ENCODE peak calls at places on chromosomes 6 and 20, in nine cellular contexts. One of them, this sample, is unnamed.

GRCh38 chr20:1310506-1311190 is 18.3 kb downstream of the SDCBP2 start:
- DNase-seq in neural progenitor cell: no peak
- DNase-seq in fibroblast of lung: no peak
- DNase-seq in endodermal cell: no peak
- DNase-seq in PC-9: no peak
- DNase-seq in IMR-90: no peak
- DNase-seq in tibial artery: no peak
- DNase-seq in brain microvascular endothelial cell: no peak
- DNase-seq in cardiac fibroblast: no peak
- DNase-seq in this sample: no peak

GRCh38 chr20:44976698-44977097 is 10.4 kb downstream of the STK4 start:
- DNase-seq in IMR-90: no peak
- DNase-seq in fibroblast of lung: no peak
- DNase-seq in brain microvascular endothelial cell: no peak
- DNase-seq in tibial artery: no peak
- DNase-seq in neural progenitor cell: no peak
- DNase-seq in cardiac fibroblast: no peak
- DNase-seq in endodermal cell: no peak
- DNase-seq in PC-9: no peak
- DNase-seq in this sample: no peak

GRCh38 chr6:159826004-159826403 is 25.9 kb downstream of the PNLDC1 start:
- DNase-seq in neural progenitor cell: no peak
- DNase-seq in endodermal cell: no peak
- DNase-seq in IMR-90: no peak
- DNase-seq in brain microvascular endothelial cell: no peak
- DNase-seq in PC-9: no peak
- DNase-seq in tibial artery: peak; percentile 17
- DNase-seq in fibroblast of lung: no peak
- DNase-seq in cardiac fibroblast: no peak
- DNase-seq in this sample: no peak

GRCh38 chr20:9241232-9241692 is 172.4 kb downstream of the PLCB4 start:
- DNase-seq in tibial artery: no peak
- DNase-seq in IMR-90: peak; percentile 54
- DNase-seq in cardiac fibroblast: peak; percentile 64
- DNase-seq in fibroblast of lung: peak; percentile 97
- DNase-seq in neural progenitor cell: no peak
- DNase-seq in brain microvascular endothelial cell: peak; percentile 32
- DNase-seq in endodermal cell: no peak
- DNase-seq in PC-9: peak; percentile 42
- DNase-seq in this sample: peak; percentile 62

GRCh38 chr6:43246301-43247114 is 3.2 kb downstream of the TTBK1 start:
- DNase-seq in brain microvascular endothelial cell: no peak
- DNase-seq in tibial artery: peak; percentile 76
- DNase-seq in fibroblast of lung: no peak
- DNase-seq in neural progenitor cell: peak; percentile 92
- DNase-seq in IMR-90: no peak
- DNase-seq in endodermal cell: peak; percentile 96
- DNase-seq in PC-9: peak; percentile 68
- DNase-seq in cardiac fibroblast: no peak
- DNase-seq in this sample: no peak

GRCh38 chr6:110875548-110876169 is 1.1 kb downstream of the AMD1 start:
- DNase-seq in cardiac fibroblast: no peak
- DNase-seq in fibroblast of lung: peak; percentile 37
- DNase-seq in IMR-90: no peak
- DNase-seq in tibial artery: peak; percentile 79
- DNase-seq in PC-9: peak; percentile 66
- DNase-seq in endodermal cell: peak; percentile 77
- DNase-seq in neural progenitor cell: peak; percentile 75
- DNase-seq in brain microvascular endothelial cell: no peak
- DNase-seq in this sample: peak; percentile 74

GRCh38 chr6:34049395-34050342 is 96.2 kb downstream of the GRM4 start:
- DNase-seq in neural progenitor cell: no peak
- DNase-seq in endodermal cell: no peak
- DNase-seq in cardiac fibroblast: no peak
- DNase-seq in fibroblast of lung: no peak
- DNase-seq in brain microvascular endothelial cell: no peak
- DNase-seq in IMR-90: no peak
- DNase-seq in tibial artery: no peak
- DNase-seq in PC-9: no peak
- DNase-seq in this sample: no peak

GRCh38 chr6:28585335-28585734 is 59.7 kb downstream of the GPX5 start:
- DNase-seq in fibroblast of lung: peak; percentile 67
- DNase-seq in tibial artery: no peak
- DNase-seq in brain microvascular endothelial cell: peak; percentile 77
- DNase-seq in neural progenitor cell: no peak
- DNase-seq in cardiac fibroblast: peak; percentile 81
- DNase-seq in endodermal cell: no peak
- DNase-seq in IMR-90: peak; percentile 76
- DNase-seq in PC-9: no peak
- DNase-seq in this sample: peak; percentile 47

GRCh38 chr6:27359231-27359630 is 29.3 kb upstream of the ZNF391 start:
- DNase-seq in PC-9: no peak
- DNase-seq in IMR-90: no peak
- DNase-seq in fibroblast of lung: no peak
- DNase-seq in neural progenitor cell: no peak
- DNase-seq in endodermal cell: no peak
- DNase-seq in brain microvascular endothelial cell: no peak
- DNase-seq in tibial artery: no peak
- DNase-seq in cardiac fibroblast: no peak
- DNase-seq in this sample: no peak

GRCh38 chr6:138293428-138293827 is 75.1 kb upstream of the PBOV1 start:
- DNase-seq in tibial artery: no peak
- DNase-seq in endodermal cell: no peak
- DNase-seq in neural progenitor cell: no peak
- DNase-seq in cardiac fibroblast: no peak
- DNase-seq in PC-9: no peak
- DNase-seq in IMR-90: no peak
- DNase-seq in brain microvascular endothelial cell: no peak
- DNase-seq in fibroblast of lung: peak; percentile 59
- DNase-seq in this sample: peak; percentile 53

DNA sequence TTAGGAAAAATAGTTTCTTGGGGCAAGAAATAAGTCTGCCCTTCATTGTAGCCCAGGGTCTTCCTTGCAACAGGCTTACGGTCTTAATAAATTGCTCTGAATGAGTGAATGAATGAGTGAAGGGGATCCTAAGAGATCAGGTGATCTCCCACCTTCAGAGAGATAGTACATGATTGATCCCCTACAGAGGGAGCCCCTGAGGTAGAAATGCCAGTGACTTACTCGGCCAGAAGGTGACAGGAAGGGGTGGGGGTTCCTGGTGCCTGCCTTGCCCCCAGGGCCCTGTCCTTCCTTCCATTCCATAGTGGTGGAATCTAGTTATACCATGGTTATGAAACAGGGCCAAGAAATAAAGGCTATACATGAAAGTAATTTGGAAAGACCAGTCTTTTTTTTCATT is 215.3 kb upstream of the SSTR4 start:
- DNase-seq in cardiac fibroblast: no peak
- DNase-seq in IMR-90: no peak
- DNase-seq in PC-9: no peak
- DNase-seq in brain microvascular endothelial cell: no peak
- DNase-seq in neural progenitor cell: no peak
- DNase-seq in tibial artery: no peak
- DNase-seq in fibroblast of lung: no peak
- DNase-seq in endodermal cell: no peak
- DNase-seq in this sample: no peak
- TF ChIP-seq CTCF in cardiac fibroblast: no peak
- TF ChIP-seq CTCF in IMR-90: no peak
- TF ChIP-seq CTCF in PC-9: no peak
- TF ChIP-seq CTCF in brain microvascular endothelial cell: no peak
- TF ChIP-seq CTCF in neural progenitor cell: no peak
- TF ChIP-seq CTCF in tibial artery: no peak
- TF ChIP-seq CTCF in fibroblast of lung: no peak
- TF ChIP-seq CTCF in endodermal cell: peak; percentile 52
- TF ChIP-seq CTCF in this sample: no peak

GRCh38 chr6:157380779-157381561 is at the start of gene ZDHHC14:
- DNase-seq in cardiac fibroblast: peak; percentile 84
- DNase-seq in neural progenitor cell: peak; percentile 79
- DNase-seq in fibroblast of lung: peak; percentile 86
- DNase-seq in PC-9: peak; percentile 87
- DNase-seq in tibial artery: peak; percentile 95
- DNase-seq in brain microvascular endothelial cell: peak; percentile 72
- DNase-seq in endodermal cell: peak; percentile 83
- DNase-seq in IMR-90: peak; percentile 80
- DNase-seq in this sample: peak; percentile 97
- H3K4me3 ChIP-seq in cardiac fibroblast: peak within 1 kb of the TSS; percentile 99
- H3K4me3 ChIP-seq in neural progenitor cell: peak within 1 kb of the TSS; percentile 89
- H3K4me3 ChIP-seq in fibroblast of lung: peak within 1 kb of the TSS; percentile 92
- H3K4me3 ChIP-seq in PC-9: peak within 1 kb of the TSS; percentile 77
- H3K4me3 ChIP-seq in tibial artery: peak within 1 kb of the TSS; percentile 73
- H3K4me3 ChIP-seq in brain microvascular endothelial cell: peak within 1 kb of the TSS; percentile 79
- H3K4me3 ChIP-seq in endodermal cell: peak within 1 kb of the TSS; percentile 85
- H3K4me3 ChIP-seq in IMR-90: peak within 1 kb of the TSS; percentile 71
- H3K4me3 ChIP-seq in this sample: peak within 1 kb of the TSS; percentile 84

DNA sequence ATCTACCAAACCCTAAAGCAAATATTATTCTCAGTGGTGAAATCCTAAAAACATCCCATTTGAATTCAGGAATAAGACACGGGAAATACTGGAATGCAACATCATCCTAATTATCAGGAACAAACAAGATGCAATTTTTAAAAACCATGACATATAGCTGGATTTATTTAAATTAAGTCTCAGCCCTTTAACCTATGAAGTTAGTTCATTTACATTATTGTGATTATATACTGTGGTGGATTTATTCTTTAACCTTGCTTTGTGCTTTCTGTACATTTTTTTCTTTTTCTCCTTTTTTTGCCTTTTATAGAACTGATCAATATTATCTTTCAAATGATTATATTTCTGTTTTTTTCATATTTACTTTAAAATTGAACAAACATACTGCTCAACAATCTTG is 59.8 kb upstream of the ARMC2 start:
- DNase-seq in brain microvascular endothelial cell: no peak
- DNase-seq in PC-9: no peak
- DNase-seq in tibial artery: no peak
- DNase-seq in fibroblast of lung: no peak
- DNase-seq in cardiac fibroblast: no peak
- DNase-seq in IMR-90: no peak
- DNase-seq in endodermal cell: no peak
- DNase-seq in neural progenitor cell: no peak
- DNase-seq in this sample: no peak
- TF ChIP-seq CTCF in brain microvascular endothelial cell: no peak
- TF ChIP-seq CTCF in PC-9: no peak
- TF ChIP-seq CTCF in tibial artery: no peak
- TF ChIP-seq CTCF in fibroblast of lung: no peak
- TF ChIP-seq CTCF in cardiac fibroblast: no peak
- TF ChIP-seq CTCF in IMR-90: no peak
- TF ChIP-seq CTCF in endodermal cell: no peak
- TF ChIP-seq CTCF in neural progenitor cell: no peak
- TF ChIP-seq CTCF in this sample: no peak

DNA sequence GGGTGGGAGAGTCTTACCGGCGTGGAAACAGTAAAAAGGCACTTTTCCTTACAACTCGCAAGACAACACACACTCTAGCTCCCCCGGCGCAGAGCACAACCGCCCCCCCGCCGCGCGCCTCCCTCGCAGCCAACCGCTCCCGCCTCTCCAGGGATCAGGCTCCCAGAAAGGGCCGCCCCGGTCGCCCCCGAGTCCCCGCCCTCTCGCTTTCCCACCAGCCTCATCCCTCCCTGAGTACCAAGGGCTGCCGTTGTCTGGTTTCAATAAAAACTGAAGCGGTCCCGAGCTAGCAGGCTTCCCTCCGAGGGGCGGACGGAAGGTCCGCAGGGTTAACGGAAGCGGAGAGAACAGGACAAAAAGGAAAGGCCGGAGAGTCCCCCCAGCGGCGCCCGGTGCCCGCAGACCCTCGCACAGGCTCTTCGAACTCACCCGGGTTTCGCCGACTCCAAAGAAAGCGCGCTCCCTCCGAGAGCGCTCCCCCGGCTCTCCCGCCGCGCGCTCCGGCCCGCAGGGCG is 772 bp downstream of the ELOVL5 start:
- DNase-seq in tibial artery: peak; percentile 84
- DNase-seq in IMR-90: peak; percentile 52
- DNase-seq in endodermal cell: peak; percentile 90
- DNase-seq in PC-9: peak; percentile 60
- DNase-seq in brain microvascular endothelial cell: peak; percentile 53
- DNase-seq in neural progenitor cell: peak; percentile 86
- DNase-seq in cardiac fibroblast: peak; percentile 64
- DNase-seq in fibroblast of lung: peak; percentile 70
- DNase-seq in this sample: peak; percentile 88
- H3K4me3 ChIP-seq in tibial artery: peak overlapping the region; percentile 94
- H3K4me3 ChIP-seq in IMR-90: peak overlapping the region; percentile 95
- H3K4me3 ChIP-seq in endodermal cell: peak overlapping the region; percentile 89
- H3K4me3 ChIP-seq in PC-9: peak overlapping the region; percentile 73
- H3K4me3 ChIP-seq in brain microvascular endothelial cell: peak overlapping the region; percentile 90
- H3K4me3 ChIP-seq in neural progenitor cell: peak overlapping the region; percentile 76
- H3K4me3 ChIP-seq in cardiac fibroblast: peak overlapping the region; percentile 83
- H3K4me3 ChIP-seq in fibroblast of lung: peak overlapping the region; percentile 81
- H3K4me3 ChIP-seq in this sample: peak overlapping the region; percentile 94